ENCODE peak calls at places on chromosome X, in seven cellular contexts. E, L, H, X, K, W and B are unnamed samples.

GRCh38 chrX:323721-324628 is 5.4 kb upstream of the GTPBP6 start:
- DNase-seq in K (peak; percentile 66), H (peak; percentile 67), X (no peak), E (peak; percentile 70), W (no peak), L (peak; percentile 68), B (peak; percentile 47)

GRCh38 chrX:127649011-127649410 is 403.2 kb downstream of the ACTRT1 start:
- DNase-seq in E (no peak), W (no peak), K (no peak), L (no peak), X (no peak), H (no peak), B (no peak)

GRCh38 chrX:115650916-115651315 is 89.9 kb downstream of the PLS3 start:
- DNase-seq in X (peak; percentile 17), E (peak; percentile 47), W (peak; percentile 50), H (peak; percentile 23), L (peak; percentile 33), K (peak; percentile 52), B (peak; percentile 57)

GRCh38 chrX:41265615-41266014 is 68.3 kb upstream of the DDX3X start:
- DNase-seq in H (no peak), L (no peak), X (no peak), W (no peak), K (no peak), E (peak; percentile 18), B (no peak)

GRCh38 chrX:9566150-9566621 is 101.3 kb downstream of the TBL1X start:
- DNase-seq in X (no peak), H (peak; percentile 32), E (no peak), L (peak; percentile 65), K (no peak), W (no peak), B (no peak)

GRCh38 chrX:45769919-45770582 is 569.4 kb upstream of the DIPK2B start:
- DNase-seq in E (peak; percentile 67), W (no peak), H (no peak), K (peak; percentile 9), L (peak; percentile 88), X (peak; percentile 51), B (no peak)

GRCh38 chrX:111411591-111412371 is at the start of gene DCX:
- DNase-seq in E (no peak), L (no peak), K (peak; percentile 4), X (no peak), W (no peak), H (no peak), B (peak; percentile 9)

GRCh38 chrX:97529801-97530200 is 646.1 kb downstream of the RPA4 start:
- DNase-seq in W (no peak), E (no peak), K (no peak), X (no peak), L (no peak), H (no peak), B (no peak)

GRCh38 chrX:65493431-65493830 is 41.2 kb downstream of the LAS1L start:
- DNase-seq in X (no peak), E (no peak), W (no peak), K (no peak), H (no peak), L (no peak), B (peak; percentile 68)

GRCh38 chrX:40933132-40934078 is 151.8 kb upstream of the USP9X start:
- DNase-seq in E (peak; percentile 83), X (peak; percentile 31), L (no peak), H (no peak), K (peak; percentile 30), W (no peak), B (no peak)

GRCh38 chrX:39311646-39312045 is 510.4 kb downstream of the MID1IP1 start:
- DNase-seq in E (no peak), K (no peak), H (no peak), W (no peak), X (no peak), L (no peak), B (no peak)

GRCh38 chrX:55713635-55714034 is 3.9 kb upstream of the RRAGB start:
- DNase-seq in W (no peak), L (no peak), X (no peak), E (no peak), H (no peak), K (no peak), B (no peak)

GRCh38 chrX:55716937-55717336 is 612 bp upstream of the RRAGB start:
- DNase-seq in H (no peak), K (no peak), X (no peak), L (no peak), W (no peak), E (no peak), B (no peak)

GRCh38 chrX:55715847-55716246 is 1.7 kb upstream of the RRAGB start:
- DNase-seq in L (peak; percentile 10), H (no peak), W (no peak), K (no peak), X (no peak), E (peak; percentile 18), B (no peak)

GRCh38 chrX:55710701-55711100 is 6.8 kb upstream of the RRAGB start:
- DNase-seq in E (no peak), L (no peak), X (no peak), K (no peak), H (no peak), W (no peak), B (no peak)

DNA sequence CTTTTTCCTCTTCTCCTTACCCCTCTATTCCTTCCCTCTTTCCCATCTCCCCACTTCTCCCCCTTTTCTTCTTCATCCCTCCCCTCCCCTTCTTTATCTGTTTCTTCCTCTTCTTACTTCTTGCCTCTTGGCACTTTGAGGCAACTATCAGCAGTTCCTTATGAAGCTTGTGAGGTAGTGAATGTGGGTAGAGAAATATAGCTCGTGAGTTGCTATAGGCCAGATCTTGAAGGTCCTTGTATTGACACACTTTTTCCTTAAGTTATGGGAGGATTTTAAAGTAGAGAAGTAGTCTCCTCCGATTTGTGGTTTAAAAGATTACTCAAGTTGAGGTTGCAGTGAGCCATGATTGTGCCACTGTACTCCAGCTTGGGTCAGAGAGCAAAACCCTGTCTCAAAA is 3.4 kb upstream of the RRAGB start:
- DNase-seq in H (no peak), X (no peak), L (no peak), W (no peak), E (no peak), K (no peak), B (no peak)
- H3K9me3 ChIP-seq in H (no peaks in the 10 kb centered on the region), X (peaks cover 3% of the 10 kb centered on the region), L (peaks cover 4% of the 10 kb centered on the region), W (peaks cover 2% of the 10 kb centered on the region), E (no peaks in the 10 kb centered on the region), K (peaks cover 6% of the 10 kb centered on the region), B (peaks cover 20% of the 10 kb centered on the region)

GRCh38 chrX:13258052-13258444 is 61.8 kb downstream of the ATXN3L start:
- DNase-seq in H (no peak), K (no peak), X (no peak), L (no peak), W (no peak), E (no peak), B (no peak)
- H3K9ac ChIP-seq in H (no peak overlapping the region), K (no peak overlapping the region), X (peak overlapping the region; percentile 39), L (no peak overlapping the region), W (no peak overlapping the region), E (no peak overlapping the region), B (no peak overlapping the region)

GRCh38 chrX:16162391-16162790 is 4.9 kb upstream of the MAGEB17 start:
- DNase-seq in H (no peak), K (no peak), E (no peak), W (no peak), X (no peak), L (no peak), B (no peak)

GRCh38 chrX:16155586-16155985 is 11.7 kb upstream of the MAGEB17 start:
- DNase-seq in X (no peak), E (no peak), W (no peak), H (no peak), K (no peak), L (no peak), B (no peak)

GRCh38 chrX:16164748-16165147 is 2.5 kb upstream of the MAGEB17 start:
- DNase-seq in H (no peak), L (no peak), W (no peak), K (no peak), E (no peak), X (no peak), B (no peak)

GRCh38 chrX:16160729-16161128 is 6.6 kb upstream of the MAGEB17 start:
- DNase-seq in H (peak; percentile 66), L (peak; percentile 1), K (no peak), X (no peak), W (no peak), E (no peak), B (no peak)
- TF ChIP-seq YY1 in H (no peak), L (no peak), K (no peak), X (no peak), W (no peak), E (no peak), B (no peak)

DNA sequence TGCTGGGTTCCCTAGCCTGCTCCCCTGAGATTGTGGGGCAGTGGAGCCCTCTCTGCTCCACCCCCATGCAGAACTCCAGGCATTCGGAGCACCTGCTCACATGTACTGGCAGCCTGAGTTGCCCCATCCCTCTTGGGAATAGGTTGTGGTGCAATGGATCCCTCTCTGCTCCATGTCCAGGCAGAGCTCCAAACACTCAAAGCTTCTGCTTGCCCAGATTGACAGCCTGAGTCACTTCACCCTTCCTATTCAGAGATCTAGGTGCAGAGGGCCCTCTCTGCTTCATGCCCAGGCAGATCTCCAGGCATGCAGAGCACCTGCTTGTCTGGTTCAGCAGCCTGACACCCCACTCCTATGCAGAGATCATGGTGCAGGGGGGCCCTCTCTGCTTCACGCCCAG is 18.6 kb upstream of the TEX13B start:
- DNase-seq in W (no peak), H (no peak), L (no peak), X (no peak), E (no peak), K (no peak), B (no peak)
- H3K9me3 ChIP-seq in W (peaks cover 4% of the 10 kb centered on the region), H (no peaks in the 10 kb centered on the region), L (no peaks in the 10 kb centered on the region), X (no peaks in the 10 kb centered on the region), E (no peaks in the 10 kb centered on the region), K (no peaks in the 10 kb centered on the region), B (peaks cover 9% of the 10 kb centered on the region)

GRCh38 chrX:43644124-43644701 is 11.9 kb upstream of the MAOA start:
- DNase-seq in X (no peak), K (no peak), E (peak; percentile 29), H (no peak), L (no peak), W (no peak), B (no peak)
- H3K9ac ChIP-seq in X (no peak overlapping the region), K (no peak overlapping the region), E (no peak overlapping the region), H (no peak overlapping the region), L (no peak overlapping the region), W (no peak overlapping the region), B (no peak overlapping the region)

GRCh38 chrX:89033723-89034122 is 286.7 kb downstream of the CPXCR1 start:
- DNase-seq in L (no peak), X (no peak), W (no peak), H (no peak), K (no peak), E (no peak), B (no peak)
- TF ChIP-seq YY1 in L (no peak), X (no peak), W (no peak), H (no peak), K (no peak), E (no peak), B (no peak)